ENCODE peak calls at places on chromosomes 2 and 18, in six cellular contexts. P is mucosa of descending colon, G is AG10803, C is A549, S is osteocyte, O is GM20000. M is an unnamed sample.

GRCh38 chr2:20536619-20537422 is 89.9 kb downstream of the RHOB start:
- DNase-seq in P (no peak), G (no peak), C (no peak), S (no peak), O (no peak), M (no peak)

GRCh38 chr2:191015229-191015628 is 1.3 kb upstream of the STAT1 start:
- DNase-seq in P (no peak), G (no peak), C (no peak), S (no peak), O (no peak), M (no peak)

GRCh38 chr2:42963452-42964068 is 171.2 kb upstream of the HAAO start:
- DNase-seq in P (no peak), G (no peak), C (no peak), S (no peak), O (no peak), M (no peak)

GRCh38 chr2:102630458-102630857 is 11.1 kb downstream of the SLC9A2 start:
- DNase-seq in P (no peak), G (no peak), C (no peak), S (no peak), O (no peak), M (no peak)

GRCh38 chr2:31688282-31688681 is 107.5 kb upstream of the SRD5A2 start:
- DNase-seq in P (no peak), G (no peak), C (peak), S (no peak), O (no peak), M (no peak)

GRCh38 chr2:187404431-187405110 is 43.5 kb downstream of the CALCRL start:
- DNase-seq in P (no peak), G (no peak), C (no peak), S (no peak), O (no peak), M (no peak)

GRCh38 chr2:73112026-73112912 is 479 bp downstream of the RAB11FIP5 start:
- DNase-seq in P (peak), G (peak), C (peak), S (no peak), O (peak), M (no peak)

GRCh38 chr2:124983595-124983994 is 958.5 kb downstream of the CNTNAP5 start:
- DNase-seq in P (no peak), G (peak), C (no peak), S (no peak), O (no peak), M (no peak)

GRCh38 chr2:158403237-158403636 is 53.3 kb downstream of the CCDC148 start:
- DNase-seq in P (no peak), G (no peak), C (no peak), S (no peak), O (peak), M (no peak)

GRCh38 chr2:11833601-11834000 is 87.2 kb downstream of the LPIN1 start:
- DNase-seq in P (no peak), G (peak), C (no peak), S (no peak), O (no peak), M (peak)

GRCh38 chr2:196399736-196400691 is 228.6 kb upstream of the STK17B start:
- DNase-seq in P (no peak), G (peak), C (peak), S (no peak), O (no peak), M (peak)

GRCh38 chr2:231930601-231931281 is 4.5 kb upstream of the NPPC start:
- DNase-seq in P (no peak), G (peak), C (no peak), S (peak), O (no peak), M (no peak)

GRCh38 chr18:79195716-79196683 is 126.8 kb downstream of the ATP9B start:
- DNase-seq in P (no peak), G (no peak), C (no peak), S (no peak), O (no peak), M (no peak)

GRCh38 chr2:143607446-143608110 is 478.4 kb downstream of the ARHGAP15 start:
- DNase-seq in P (no peak), G (peak), C (no peak), S (no peak), O (no peak), M (no peak)

GRCh38 chr2:54279385-54279784 is 23.4 kb upstream of the TSPYL6 start:
- DNase-seq in P (no peak), G (no peak), C (peak), S (no peak), O (no peak), M (no peak)

GRCh38 chr2:191486584-191487320 is 191.2 kb upstream of the NABP1 start:
- DNase-seq in P (peak), G (peak), C (no peak), S (no peak), O (no peak), M (peak)

GRCh38 chr2:169808211-169808610 is 9.5 kb downstream of the SSB start:
- DNase-seq in P (no peak), G (peak), C (no peak), S (no peak), O (no peak), M (no peak)

GRCh38 chr2:232420463-232421188 is 14.0 kb downstream of the ALPG start:
- DNase-seq in P (peak), G (no peak), C (peak), S (no peak), O (no peak), M (no peak)

GRCh38 chr18:10838594-10838993 is 310.8 kb downstream of the PIEZO2 start:
- DNase-seq in P (no peak), G (no peak), C (no peak), S (no peak), O (peak), M (no peak)

GRCh38 chr2:32865399-32866068 is 81.2 kb upstream of the LTBP1 start:
- DNase-seq in P (no peak), G (peak), C (peak), S (no peak), O (no peak), M (no peak)

GRCh38 chr2:225070811-225071210 is 28.5 kb upstream of the DOCK10 start:
- DNase-seq in P (no peak), G (no peak), C (no peak), S (no peak), O (no peak), M (no peak)

GRCh38 chr2:135159191-135159590 is 107.1 kb downstream of the RAB3GAP1 start:
- DNase-seq in P (no peak), G (no peak), C (no peak), S (no peak), O (no peak), M (no peak)

GRCh38 chr2:191050640-191050987 is 36.6 kb upstream of the STAT1 start:
- DNase-seq in P (no peak), G (peak), C (peak), S (no peak), O (no peak), M (no peak)

GRCh38 chr2:206125914-206126313 is 33.3 kb downstream of the NDUFS1 start:
- DNase-seq in P (no peak), G (peak), C (no peak), S (no peak), O (no peak), M (no peak)

GRCh38 chr2:100820346-100821254 is 661 bp downstream of the NPAS2 start:
- DNase-seq in P (peak), G (no peak), C (no peak), S (no peak), O (no peak), M (no peak)

GRCh38 chr2:17791121-17791902 is 24.9 kb upstream of the MSGN1 start:
- DNase-seq in P (no peak), G (peak), C (no peak), S (no peak), O (no peak), M (peak)

GRCh38 chr18:75135158-75135725 is 73.7 kb downstream of the PTGR3 start:
- DNase-seq in P (no peak), G (no peak), C (no peak), S (peak), O (no peak), M (no peak)

GRCh38 chr18:61975526-61976326 is 82.9 kb upstream of the RNF152 start:
- DNase-seq in P (no peak), G (no peak), C (no peak), S (no peak), O (no peak), M (no peak)

DNA sequence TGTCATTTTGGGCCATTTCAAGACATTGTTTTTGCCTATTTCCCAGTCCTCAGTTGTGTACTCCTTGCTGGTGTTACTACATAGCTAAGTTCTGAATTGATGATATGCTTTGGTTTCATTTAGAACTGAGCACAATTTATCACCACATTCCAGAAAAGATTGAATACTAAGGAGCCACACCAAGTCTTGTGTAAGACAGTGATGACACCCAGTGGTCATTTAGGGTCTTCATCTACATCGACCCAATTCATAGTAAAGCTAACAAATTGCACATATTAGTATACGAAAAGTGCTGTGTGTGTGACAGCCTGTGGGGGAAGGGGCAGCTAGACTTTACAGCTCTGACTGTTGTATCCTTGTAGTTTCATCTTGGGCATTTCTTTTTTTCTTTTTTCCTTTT is 10.9 kb upstream of the DLX2 start:
- DNase-seq in P (no peak), G (peak), C (peak), S (no peak), O (peak), M (no peak)
- TF ChIP-seq CTCF in P (no peak), G (peak), C (peak), S (peak), O (no peak), M (peak)

GRCh38 chr2:48108455-48108854 is 202.2 kb upstream of the FBXO11 start:
- DNase-seq in P (no peak), G (no peak), C (no peak), S (no peak), O (no peak), M (no peak)

GRCh38 chr2:48109491-48110204 is 203.3 kb upstream of the FBXO11 start:
- DNase-seq in P (no peak), G (no peak), C (no peak), S (no peak), O (no peak), M (no peak)

GRCh38 chr2:48104418-48104817 is 198.1 kb upstream of the FBXO11 start:
- DNase-seq in P (no peak), G (no peak), C (no peak), S (no peak), O (no peak), M (no peak)

GRCh38 chr2:48105848-48106247 is 199.6 kb upstream of the FBXO11 start:
- DNase-seq in P (no peak), G (no peak), C (no peak), S (no peak), O (no peak), M (no peak)

DNA sequence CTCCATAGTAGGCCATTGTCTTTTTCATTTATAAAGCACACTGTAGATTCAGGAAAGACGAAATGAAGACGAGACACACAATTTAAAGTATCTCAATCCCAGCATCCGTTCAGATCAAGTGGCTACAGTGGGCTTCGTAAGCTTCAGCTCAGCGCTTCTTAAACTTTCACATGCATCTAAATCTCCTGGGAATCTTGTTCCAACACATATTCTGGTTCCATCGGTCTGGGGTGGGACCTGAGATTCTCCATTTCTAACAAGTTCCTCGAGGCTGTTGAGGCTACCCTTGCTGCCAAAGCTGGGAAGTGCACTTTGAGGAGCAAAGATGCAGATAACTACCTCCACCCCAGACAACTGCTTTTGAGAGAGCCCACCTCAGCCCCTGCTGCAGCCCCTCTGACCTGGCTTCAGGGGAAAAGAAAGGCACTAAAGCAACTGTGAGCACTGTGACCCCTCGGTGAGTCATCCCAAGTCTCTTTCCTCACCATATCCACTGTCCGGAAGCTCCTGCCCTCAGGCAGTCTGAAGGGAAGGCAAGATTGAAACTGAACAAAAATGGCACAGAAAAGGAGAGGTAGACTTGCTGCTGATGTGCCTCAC is 201.1 kb upstream of the FBXO11 start:
- DNase-seq in P (no peak), G (peak), C (peak), S (no peak), O (no peak), M (peak)
- TF ChIP-seq CTCF in P (no peak), G (peak), C (no peak), S (no peak), O (no peak), M (peak)

GRCh38 chr2:180983468-180984388 is 3.3 kb downstream of the UBE2E3 start:
- DNase-seq in P (peak), G (peak), C (peak), S (no peak), O (peak), M (peak)
- TF ChIP-seq CTCF in P (no peak), G (peak), C (peak), S (peak), O (no peak), M (peak)

DNA sequence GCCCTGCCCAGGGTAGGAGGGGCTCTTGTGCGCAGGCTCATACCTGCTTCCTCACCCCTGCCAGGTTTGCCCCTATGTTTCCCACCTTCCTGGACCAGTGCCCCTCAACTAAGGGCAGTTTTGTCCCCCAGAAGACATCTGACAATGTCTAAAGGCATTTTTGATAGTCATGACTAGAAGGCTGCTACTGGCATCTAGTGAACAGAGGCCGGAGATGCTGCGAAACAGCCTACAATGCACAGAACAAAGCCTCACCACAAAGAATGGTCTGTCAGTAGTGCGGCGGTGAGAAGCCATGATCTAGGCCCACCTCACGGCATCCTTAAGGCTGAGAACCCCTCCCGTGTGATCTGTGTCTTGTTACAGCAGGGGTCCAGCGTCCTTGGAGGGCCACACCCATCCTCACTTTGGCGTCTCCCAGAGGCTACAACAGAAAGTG is 96.0 kb downstream of the TMEM17 start:
- DNase-seq in P (no peak), G (no peak), C (no peak), S (peak), O (no peak), M (no peak)
- TF ChIP-seq CTCF in P (no peak), G (no peak), C (peak), S (peak), O (peak), M (no peak)

DNA sequence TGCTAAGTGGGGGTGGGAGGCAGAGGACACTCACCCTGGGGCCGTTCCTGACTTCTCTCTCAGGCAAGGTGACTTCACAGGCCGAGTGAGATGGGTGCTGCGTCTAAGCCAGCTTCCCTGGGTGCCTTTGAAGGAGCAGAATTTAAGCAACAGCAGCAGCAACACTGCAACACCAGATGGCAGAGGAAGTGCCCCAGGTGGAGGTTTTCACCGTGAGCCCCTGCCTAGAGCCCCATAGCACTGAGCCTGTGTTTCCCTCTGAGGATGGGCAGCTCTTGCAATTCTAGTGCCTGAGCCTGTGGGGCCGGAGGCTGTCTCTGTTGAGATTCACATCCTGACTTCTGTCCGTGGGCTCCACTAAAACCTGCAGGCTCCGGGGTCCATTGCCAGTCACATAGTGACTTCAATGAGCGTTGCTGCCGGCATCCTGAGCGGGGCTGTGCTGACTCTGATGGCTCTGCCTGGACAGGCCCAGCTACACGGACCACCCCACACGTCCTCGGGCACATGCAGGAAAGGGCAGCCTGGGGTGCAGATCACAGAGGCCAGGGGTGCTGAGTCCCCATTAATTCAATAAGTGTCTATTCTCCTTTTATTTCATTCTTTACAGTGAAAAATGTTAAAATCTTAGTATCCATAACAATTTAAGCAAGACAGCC is 218.8 kb downstream of the SNTG2 start:
- DNase-seq in P (no peak), G (no peak), C (no peak), S (no peak), O (no peak), M (no peak)
- TF ChIP-seq CTCF in P (no peak), G (no peak), C (no peak), S (no peak), O (no peak), M (no peak)

GRCh38 chr18:40824291-40824690 is 1130.7 kb upstream of the PIK3C3 start:
- DNase-seq in P (no peak), G (no peak), C (no peak), S (no peak), O (no peak), M (no peak)
- TF ChIP-seq CTCF in P (no peak), G (no peak), C (no peak), S (no peak), O (no peak), M (no peak)

DNA sequence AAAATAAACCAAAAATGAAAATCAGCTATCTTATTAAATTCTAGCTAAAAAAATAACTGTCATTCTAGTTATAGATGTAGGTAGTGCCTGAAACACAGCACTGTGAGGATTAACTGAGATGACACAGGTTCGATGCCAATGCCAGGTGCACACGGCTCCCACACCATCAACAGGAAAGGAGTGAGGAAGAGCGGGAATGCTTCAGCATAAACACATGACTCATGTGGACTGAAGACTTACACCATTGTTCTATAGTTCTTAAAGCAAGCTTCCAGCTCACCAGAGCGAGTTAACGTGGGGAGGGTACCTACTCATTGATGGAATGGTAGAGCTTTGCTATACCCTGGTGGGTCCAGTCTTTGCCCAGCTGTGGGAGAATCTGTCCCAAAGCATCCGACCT is 76.7 kb downstream of the EMILIN2 start:
- DNase-seq in P (no peak), G (no peak), C (no peak), S (no peak), O (no peak), M (no peak)
- TF ChIP-seq CTCF in P (no peak), G (no peak), C (no peak), S (no peak), O (no peak), M (no peak)

DNA sequence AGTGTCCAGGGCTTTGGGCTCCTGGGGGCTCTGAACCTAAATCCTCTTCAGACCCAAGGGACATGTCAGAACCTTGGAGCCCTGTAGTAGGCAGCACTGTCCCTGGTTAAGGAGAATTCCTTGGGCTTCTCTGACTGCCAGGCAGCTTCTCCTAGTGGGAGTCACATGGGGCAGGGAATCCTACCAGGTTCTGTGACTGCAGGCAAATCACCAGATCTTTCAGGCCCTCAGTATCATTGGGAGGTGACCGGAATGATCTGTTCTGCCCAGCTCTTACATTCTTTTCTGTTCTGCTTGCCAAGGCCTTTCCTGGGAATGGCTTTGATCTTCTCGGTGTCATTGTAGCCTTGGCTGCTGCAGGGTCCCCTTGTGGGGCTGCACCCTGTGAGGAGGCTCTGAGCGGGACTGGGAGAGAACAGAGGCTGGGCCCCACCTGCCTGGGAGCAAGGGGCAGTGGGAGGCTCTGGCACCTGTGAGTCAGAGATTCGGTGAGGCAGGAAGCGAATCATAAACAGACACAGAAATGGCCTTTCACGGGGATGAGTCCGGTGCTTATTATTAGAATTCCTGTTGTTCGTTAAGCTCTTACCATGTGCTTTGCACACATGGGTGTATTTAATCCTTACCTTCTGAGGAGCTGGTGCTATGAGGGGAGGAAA is 14.1 kb downstream of the CEP68 start:
- DNase-seq in P (no peak), G (peak), C (peak), S (no peak), O (no peak), M (peak)
- TF ChIP-seq CTCF in P (no peak), G (peak), C (no peak), S (peak), O (no peak), M (peak)

DNA sequence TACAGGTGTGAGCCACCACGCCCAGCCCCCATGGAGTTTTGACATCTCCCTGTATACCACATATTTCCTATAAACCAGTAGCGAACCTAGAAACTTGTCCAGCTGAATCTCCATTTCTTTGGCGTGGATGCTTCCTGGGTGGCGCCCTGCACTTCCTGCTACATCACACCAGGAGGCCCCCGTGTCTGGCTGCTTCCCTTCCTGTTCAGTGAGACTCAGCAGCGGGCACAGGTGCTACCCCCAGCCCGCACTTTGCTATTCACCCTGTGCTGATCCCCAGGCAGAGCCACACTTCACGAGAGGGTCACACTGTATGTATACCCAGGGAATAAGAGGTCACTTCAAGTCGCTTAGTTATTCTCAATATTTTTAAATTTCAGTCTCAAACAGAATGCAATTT is 35.0 kb downstream of the CYP27C1 start:
- DNase-seq in P (no peak), G (no peak), C (no peak), S (no peak), O (no peak), M (no peak)
- TF ChIP-seq CTCF in P (no peak), G (no peak), C (no peak), S (no peak), O (peak), M (no peak)

M was measured in HFF-Myc.